ENCODE peak calls at places on chromosomes 7 and 10, in five cellular contexts. F is neuronal stem cell, Z is H9, R is trophoblast cell, V is mesenchymal stem cell. J is an unnamed sample.

GRCh38 chr10:111762114-111762513 is 421.5 kb downstream of the GPAM start:
- DNase-seq in F (no peak), Z (no peak), R (no peak), V (no peak), J (no peak)

GRCh38 chr10:128377988-128378387 is 251.8 kb upstream of the MKI67 start:
- DNase-seq in F (no peak), Z (no peak), R (no peak), V (no peak), J (no peak)

GRCh38 chr7:74263399-74264120 is 9.4 kb upstream of the RFC2 start:
- DNase-seq in F (no peak), Z (no peak), R (no peak), V (no peak), J (no peak)

GRCh38 chr10:5981529-5981928 is 4.2 kb upstream of the IL15RA start:
- DNase-seq in F (no peak), Z (no peak), R (no peak), V (no peak), J (no peak)

GRCh38 chr7:152553671-152554317 is 118.0 kb upstream of the KMT2C start:
- DNase-seq in F (no peak), Z (peak; percentile 59), R (no peak), V (no peak), J (peak; percentile 38)

GRCh38 chr7:2723138-2723850 is 35.3 kb downstream of the AMZ1 start:
- DNase-seq in F (no peak), Z (no peak), R (no peak), V (no peak), J (no peak)

GRCh38 chr7:140196361-140197217 is 19.8 kb upstream of the KDM7A start:
- DNase-seq in F (no peak), Z (no peak), R (no peak), V (peak; percentile 63), J (no peak)

GRCh38 chr7:28419717-28420116 is 7.4 kb downstream of the CREB5 start:
- DNase-seq in F (no peak), Z (no peak), R (peak; percentile 68), V (peak; percentile 81), J (no peak)

GRCh38 chr10:102632394-102633062 is 11.8 kb upstream of the TRIM8 start:
- DNase-seq in F (no peak), Z (no peak), R (no peak), V (peak; percentile 72), J (no peak)

GRCh38 chr10:58352956-58353610 is 18.3 kb downstream of the UBE2D1 start:
- DNase-seq in F (no peak), Z (no peak), R (no peak), V (peak; percentile 62), J (no peak)

DNA sequence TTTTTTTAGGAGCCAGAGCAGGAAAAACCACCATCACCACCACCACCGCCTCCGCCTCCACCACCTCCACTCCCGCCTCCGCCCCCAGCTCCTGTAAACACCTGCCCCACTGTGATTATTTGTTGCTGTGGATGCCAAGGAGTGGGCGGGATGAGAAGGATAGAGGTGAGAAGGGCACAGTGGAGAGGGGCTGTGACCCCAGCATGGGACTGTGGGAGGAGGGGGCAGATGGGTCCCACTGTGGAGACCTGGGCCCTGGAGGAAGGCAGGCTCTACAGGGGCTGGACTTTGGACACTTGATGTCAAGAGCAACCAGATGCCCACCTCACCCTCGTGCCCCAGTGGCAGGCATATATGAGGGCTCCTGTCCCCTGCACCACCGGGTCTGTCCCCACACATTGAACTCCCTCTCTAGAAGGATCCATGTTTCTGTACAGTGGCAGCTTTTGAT is 24.7 kb downstream of the ANTXRL start:
- DNase-seq in F (no peak), Z (no peak), R (no peak), V (no peak), J (no peak)
- H2BK12ac ChIP-seq in F (no peak overlapping the region), Z (no peak overlapping the region), R (no peak overlapping the region), V (no peak overlapping the region), J (no peak overlapping the region)

GRCh38 chr7:18685961-18686360 is 190.4 kb downstream of the HDAC9 start:
- DNase-seq in F (no peak), Z (no peak), R (no peak), V (peak; percentile 9), J (no peak)

GRCh38 chr7:18693826-18694225 is 198.3 kb downstream of the HDAC9 start:
- DNase-seq in F (no peak), Z (no peak), R (no peak), V (no peak), J (no peak)

GRCh38 chr7:18684899-18685298 is 189.3 kb downstream of the HDAC9 start:
- DNase-seq in F (no peak), Z (no peak), R (no peak), V (peak; percentile 33), J (no peak)

GRCh38 chr7:18693401-18693800 is 197.9 kb downstream of the HDAC9 start:
- DNase-seq in F (no peak), Z (no peak), R (no peak), V (peak; percentile 79), J (no peak)

DNA sequence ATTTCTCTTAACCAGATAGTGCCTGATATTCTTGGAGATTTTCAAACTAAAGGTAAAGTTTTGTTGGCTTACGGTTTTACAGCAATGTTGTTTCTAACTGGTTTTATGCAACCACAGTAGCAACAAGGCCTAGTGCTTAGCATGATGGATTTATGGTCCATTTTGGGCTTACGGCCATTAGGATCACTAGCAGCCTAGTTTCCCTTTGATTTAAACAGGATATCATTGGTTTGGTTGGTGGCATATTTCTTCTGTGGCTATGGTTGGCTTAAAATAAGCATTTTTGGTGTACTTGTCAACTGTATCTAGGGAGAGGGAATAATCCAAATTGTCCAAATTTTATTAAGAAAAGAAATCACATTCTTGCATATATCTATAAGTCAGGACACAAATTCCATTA is 194.0 kb downstream of the HDAC9 start:
- DNase-seq in F (no peak), Z (no peak), R (no peak), V (peak; percentile 9), J (no peak)
- H2BK12ac ChIP-seq in F (no peak overlapping the region), Z (no peak overlapping the region), R (no peak overlapping the region), V (no peak overlapping the region), J (no peak overlapping the region)

DNA sequence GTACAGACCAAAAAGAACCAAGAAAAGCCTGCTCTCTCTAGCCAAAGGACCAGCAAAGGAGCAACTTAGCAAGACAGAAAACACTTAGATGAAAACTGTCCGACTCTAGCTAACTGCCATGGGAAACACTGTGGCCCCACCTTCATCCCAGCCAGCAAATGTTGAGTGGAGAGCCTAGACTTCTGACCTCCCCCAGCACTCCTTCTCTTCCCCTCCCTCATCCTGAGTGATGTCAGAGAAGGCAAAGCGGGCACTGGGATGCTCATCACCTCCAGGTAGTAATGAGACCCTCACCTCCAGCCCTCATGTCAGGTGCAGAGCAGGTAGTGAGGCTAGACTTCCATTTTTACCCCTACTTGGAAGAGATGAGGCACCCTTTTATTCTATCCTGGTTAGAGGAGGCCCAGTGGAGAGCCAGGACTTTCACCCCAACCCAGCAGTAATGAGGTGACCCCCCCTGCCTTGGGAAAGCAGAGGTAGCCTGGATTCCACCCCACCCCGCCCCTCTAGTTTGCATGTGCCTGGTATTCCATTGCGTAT is 16.9 kb downstream of the CUZD1 start:
- DNase-seq in F (no peak), Z (no peak), R (no peak), V (no peak), J (no peak)
- H2BK12ac ChIP-seq in F (no peak overlapping the region), Z (no peak overlapping the region), R (no peak overlapping the region), V (no peak overlapping the region), J (no peak overlapping the region)

DNA sequence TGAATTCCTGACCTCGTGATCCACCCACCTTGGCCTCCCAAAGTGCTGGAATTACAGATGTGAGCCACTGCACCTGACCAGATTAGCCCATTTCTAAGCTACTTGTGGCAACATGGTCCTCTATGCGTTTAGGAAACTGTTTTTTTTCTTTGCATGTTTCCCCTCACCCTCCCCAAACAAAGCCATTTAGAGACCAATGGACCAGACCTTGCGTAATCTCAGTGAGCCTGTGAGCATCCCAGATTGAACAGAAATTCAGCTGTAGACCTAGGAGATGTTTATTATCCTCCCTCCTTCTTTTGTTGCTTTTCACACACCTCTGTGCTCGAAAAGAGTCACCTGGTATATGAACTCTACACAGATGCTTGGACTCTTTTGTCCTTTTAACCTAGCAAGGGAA is 28.5 kb upstream of the CAMK1D start:
- DNase-seq in F (no peak), Z (no peak), R (no peak), V (no peak), J (no peak)
- H2BK12ac ChIP-seq in F (no peak overlapping the region), Z (no peak overlapping the region), R (no peak overlapping the region), V (no peak overlapping the region), J (no peak overlapping the region)